ENCODE peak calls at places on chromosomes 11 and 22, in ten cellular contexts. One of them, this sample, is unnamed.
A peak's percentile ranks its signal among the peaks of the same experiment; 100 is the strongest.

GRCh38 chr11:43983221-43983795 is 40.9 kb downstream of the C11orf96 start:
- DNase-seq in stimulated activated CD8-positive, alpha-beta memory T cell treated with anti-CD3 and anti-CD28 coated beads, Interleukin-7, amount 100 ng/mL, for 1 hour: no peak
- DNase-seq in activated naive CD8-positive, alpha-beta T cell treated with anti-CD3 and anti-CD28 coated beads, Interleukin-2, amount 50 U/mL, for 24 hours: no peak
- DNase-seq in NCI-H1092: no peak
- DNase-seq in GM18507: no peak
- DNase-seq in T-cell: no peak
- DNase-seq in HL-60: no peak
- DNase-seq in anterior cingulate cortex: no peak
- DNase-seq in cardiac muscle cell: no peak
- DNase-seq in dermis blood vessel endothelial cell: no peak
- DNase-seq in this sample: no peak

GRCh38 chr22:23163665-23164064 is 16.6 kb upstream of the BCR start:
- DNase-seq in stimulated activated CD8-positive, alpha-beta memory T cell treated with anti-CD3 and anti-CD28 coated beads, Interleukin-7, amount 100 ng/mL, for 1 hour: no peak
- DNase-seq in activated naive CD8-positive, alpha-beta T cell treated with anti-CD3 and anti-CD28 coated beads, Interleukin-2, amount 50 U/mL, for 24 hours: no peak
- DNase-seq in NCI-H1092: peak; percentile 69
- DNase-seq in GM18507: no peak
- DNase-seq in T-cell: no peak
- DNase-seq in HL-60: no peak
- DNase-seq in anterior cingulate cortex: peak; percentile 71
- DNase-seq in cardiac muscle cell: no peak
- DNase-seq in dermis blood vessel endothelial cell: no peak
- DNase-seq in this sample: no peak

GRCh38 chr22:19035474-19036228 is 86.6 kb downstream of the DGCR2 start:
- DNase-seq in stimulated activated CD8-positive, alpha-beta memory T cell treated with anti-CD3 and anti-CD28 coated beads, Interleukin-7, amount 100 ng/mL, for 1 hour: no peak
- DNase-seq in activated naive CD8-positive, alpha-beta T cell treated with anti-CD3 and anti-CD28 coated beads, Interleukin-2, amount 50 U/mL, for 24 hours: no peak
- DNase-seq in NCI-H1092: no peak
- DNase-seq in GM18507: no peak
- DNase-seq in T-cell: no peak
- DNase-seq in HL-60: no peak
- DNase-seq in anterior cingulate cortex: no peak
- DNase-seq in cardiac muscle cell: peak; percentile 63
- DNase-seq in dermis blood vessel endothelial cell: peak; percentile 17
- DNase-seq in this sample: no peak

GRCh38 chr11:114179234-114179941 is 116.8 kb upstream of the NNMT start:
- DNase-seq in stimulated activated CD8-positive, alpha-beta memory T cell treated with anti-CD3 and anti-CD28 coated beads, Interleukin-7, amount 100 ng/mL, for 1 hour: no peak
- DNase-seq in activated naive CD8-positive, alpha-beta T cell treated with anti-CD3 and anti-CD28 coated beads, Interleukin-2, amount 50 U/mL, for 24 hours: no peak
- DNase-seq in NCI-H1092: peak; percentile 41
- DNase-seq in GM18507: no peak
- DNase-seq in T-cell: no peak
- DNase-seq in HL-60: no peak
- DNase-seq in anterior cingulate cortex: peak; percentile 73
- DNase-seq in cardiac muscle cell: peak; percentile 24
- DNase-seq in dermis blood vessel endothelial cell: peak; percentile 94
- DNase-seq in this sample: no peak

GRCh38 chr11:23778971-23779370 is 717.9 kb upstream of the LUZP2 start:
- DNase-seq in stimulated activated CD8-positive, alpha-beta memory T cell treated with anti-CD3 and anti-CD28 coated beads, Interleukin-7, amount 100 ng/mL, for 1 hour: no peak
- DNase-seq in activated naive CD8-positive, alpha-beta T cell treated with anti-CD3 and anti-CD28 coated beads, Interleukin-2, amount 50 U/mL, for 24 hours: no peak
- DNase-seq in NCI-H1092: no peak
- DNase-seq in GM18507: no peak
- DNase-seq in T-cell: no peak
- DNase-seq in HL-60: no peak
- DNase-seq in anterior cingulate cortex: no peak
- DNase-seq in cardiac muscle cell: no peak
- DNase-seq in dermis blood vessel endothelial cell: no peak
- DNase-seq in this sample: no peak

GRCh38 chr11:7577226-7577882 is 63.6 kb downstream of the PPFIBP2 start:
- DNase-seq in stimulated activated CD8-positive, alpha-beta memory T cell treated with anti-CD3 and anti-CD28 coated beads, Interleukin-7, amount 100 ng/mL, for 1 hour: no peak
- DNase-seq in activated naive CD8-positive, alpha-beta T cell treated with anti-CD3 and anti-CD28 coated beads, Interleukin-2, amount 50 U/mL, for 24 hours: no peak
- DNase-seq in NCI-H1092: no peak
- DNase-seq in GM18507: no peak
- DNase-seq in T-cell: no peak
- DNase-seq in HL-60: no peak
- DNase-seq in anterior cingulate cortex: peak; percentile 24
- DNase-seq in cardiac muscle cell: no peak
- DNase-seq in dermis blood vessel endothelial cell: no peak
- DNase-seq in this sample: no peak

GRCh38 chr11:607020-607780 is 8.6 kb downstream of the IRF7 start:
- DNase-seq in stimulated activated CD8-positive, alpha-beta memory T cell treated with anti-CD3 and anti-CD28 coated beads, Interleukin-7, amount 100 ng/mL, for 1 hour: no peak
- DNase-seq in activated naive CD8-positive, alpha-beta T cell treated with anti-CD3 and anti-CD28 coated beads, Interleukin-2, amount 50 U/mL, for 24 hours: no peak
- DNase-seq in NCI-H1092: no peak
- DNase-seq in GM18507: no peak
- DNase-seq in T-cell: no peak
- DNase-seq in HL-60: no peak
- DNase-seq in anterior cingulate cortex: no peak
- DNase-seq in cardiac muscle cell: no peak
- DNase-seq in dermis blood vessel endothelial cell: no peak
- DNase-seq in this sample: no peak

GRCh38 chr11:78689558-78690153 is 115.0 kb upstream of the NARS2 start:
- DNase-seq in stimulated activated CD8-positive, alpha-beta memory T cell treated with anti-CD3 and anti-CD28 coated beads, Interleukin-7, amount 100 ng/mL, for 1 hour: no peak
- DNase-seq in activated naive CD8-positive, alpha-beta T cell treated with anti-CD3 and anti-CD28 coated beads, Interleukin-2, amount 50 U/mL, for 24 hours: no peak
- DNase-seq in NCI-H1092: no peak
- DNase-seq in GM18507: no peak
- DNase-seq in T-cell: no peak
- DNase-seq in HL-60: no peak
- DNase-seq in anterior cingulate cortex: no peak
- DNase-seq in cardiac muscle cell: no peak
- DNase-seq in dermis blood vessel endothelial cell: no peak
- DNase-seq in this sample: no peak

GRCh38 chr11:73680687-73681086 is 34.3 kb downstream of the PLEKHB1 start:
- DNase-seq in stimulated activated CD8-positive, alpha-beta memory T cell treated with anti-CD3 and anti-CD28 coated beads, Interleukin-7, amount 100 ng/mL, for 1 hour: no peak
- DNase-seq in activated naive CD8-positive, alpha-beta T cell treated with anti-CD3 and anti-CD28 coated beads, Interleukin-2, amount 50 U/mL, for 24 hours: no peak
- DNase-seq in NCI-H1092: no peak
- DNase-seq in GM18507: no peak
- DNase-seq in T-cell: no peak
- DNase-seq in HL-60: no peak
- DNase-seq in anterior cingulate cortex: no peak
- DNase-seq in cardiac muscle cell: no peak
- DNase-seq in dermis blood vessel endothelial cell: no peak
- DNase-seq in this sample: no peak

GRCh38 chr22:19793656-19794310 is 33.2 kb downstream of the TBX1 start:
- DNase-seq in stimulated activated CD8-positive, alpha-beta memory T cell treated with anti-CD3 and anti-CD28 coated beads, Interleukin-7, amount 100 ng/mL, for 1 hour: no peak
- DNase-seq in activated naive CD8-positive, alpha-beta T cell treated with anti-CD3 and anti-CD28 coated beads, Interleukin-2, amount 50 U/mL, for 24 hours: no peak
- DNase-seq in NCI-H1092: no peak
- DNase-seq in GM18507: no peak
- DNase-seq in T-cell: no peak
- DNase-seq in HL-60: no peak
- DNase-seq in anterior cingulate cortex: no peak
- DNase-seq in cardiac muscle cell: no peak
- DNase-seq in dermis blood vessel endothelial cell: no peak
- DNase-seq in this sample: no peak

GRCh38 chr22:30204742-30205111 is 41.8 kb downstream of the LIF start:
- DNase-seq in stimulated activated CD8-positive, alpha-beta memory T cell treated with anti-CD3 and anti-CD28 coated beads, Interleukin-7, amount 100 ng/mL, for 1 hour: no peak
- DNase-seq in activated naive CD8-positive, alpha-beta T cell treated with anti-CD3 and anti-CD28 coated beads, Interleukin-2, amount 50 U/mL, for 24 hours: no peak
- DNase-seq in NCI-H1092: no peak
- DNase-seq in GM18507: no peak
- DNase-seq in T-cell: no peak
- DNase-seq in HL-60: no peak
- DNase-seq in anterior cingulate cortex: no peak
- DNase-seq in cardiac muscle cell: no peak
- DNase-seq in dermis blood vessel endothelial cell: no peak
- DNase-seq in this sample: no peak

GRCh38 chr22:41620646-41621098 is at the start of gene DESI1:
- DNase-seq in stimulated activated CD8-positive, alpha-beta memory T cell treated with anti-CD3 and anti-CD28 coated beads, Interleukin-7, amount 100 ng/mL, for 1 hour: peak; percentile 5
- DNase-seq in activated naive CD8-positive, alpha-beta T cell treated with anti-CD3 and anti-CD28 coated beads, Interleukin-2, amount 50 U/mL, for 24 hours: no peak
- DNase-seq in NCI-H1092: no peak
- DNase-seq in GM18507: no peak
- DNase-seq in T-cell: peak; percentile 7
- DNase-seq in HL-60: no peak
- DNase-seq in anterior cingulate cortex: no peak
- DNase-seq in cardiac muscle cell: no peak
- DNase-seq in dermis blood vessel endothelial cell: peak; percentile 44
- DNase-seq in this sample: no peak

GRCh38 chr11:15157181-15157580 is 42.5 kb downstream of the INSC start:
- DNase-seq in stimulated activated CD8-positive, alpha-beta memory T cell treated with anti-CD3 and anti-CD28 coated beads, Interleukin-7, amount 100 ng/mL, for 1 hour: no peak
- DNase-seq in activated naive CD8-positive, alpha-beta T cell treated with anti-CD3 and anti-CD28 coated beads, Interleukin-2, amount 50 U/mL, for 24 hours: no peak
- DNase-seq in NCI-H1092: no peak
- DNase-seq in GM18507: no peak
- DNase-seq in T-cell: no peak
- DNase-seq in HL-60: no peak
- DNase-seq in anterior cingulate cortex: no peak
- DNase-seq in cardiac muscle cell: no peak
- DNase-seq in dermis blood vessel endothelial cell: no peak
- DNase-seq in this sample: no peak

GRCh38 chr11:35214181-35214770 is 75.3 kb downstream of the CD44 start:
- DNase-seq in stimulated activated CD8-positive, alpha-beta memory T cell treated with anti-CD3 and anti-CD28 coated beads, Interleukin-7, amount 100 ng/mL, for 1 hour: no peak
- DNase-seq in activated naive CD8-positive, alpha-beta T cell treated with anti-CD3 and anti-CD28 coated beads, Interleukin-2, amount 50 U/mL, for 24 hours: no peak
- DNase-seq in NCI-H1092: no peak
- DNase-seq in GM18507: no peak
- DNase-seq in T-cell: no peak
- DNase-seq in HL-60: no peak
- DNase-seq in anterior cingulate cortex: no peak
- DNase-seq in cardiac muscle cell: no peak
- DNase-seq in dermis blood vessel endothelial cell: peak; percentile 1
- DNase-seq in this sample: no peak

GRCh38 chr11:96388891-96389603 is 665 bp downstream of the CCDC82 start:
- DNase-seq in stimulated activated CD8-positive, alpha-beta memory T cell treated with anti-CD3 and anti-CD28 coated beads, Interleukin-7, amount 100 ng/mL, for 1 hour: no peak
- DNase-seq in activated naive CD8-positive, alpha-beta T cell treated with anti-CD3 and anti-CD28 coated beads, Interleukin-2, amount 50 U/mL, for 24 hours: no peak
- DNase-seq in NCI-H1092: peak; percentile 76
- DNase-seq in GM18507: no peak
- DNase-seq in T-cell: no peak
- DNase-seq in HL-60: no peak
- DNase-seq in anterior cingulate cortex: peak; percentile 52
- DNase-seq in cardiac muscle cell: peak; percentile 83
- DNase-seq in dermis blood vessel endothelial cell: peak; percentile 63
- DNase-seq in this sample: no peak

GRCh38 chr11:9752091-9752490 is 88.2 kb downstream of the SWAP70 start:
- DNase-seq in stimulated activated CD8-positive, alpha-beta memory T cell treated with anti-CD3 and anti-CD28 coated beads, Interleukin-7, amount 100 ng/mL, for 1 hour: no peak
- DNase-seq in activated naive CD8-positive, alpha-beta T cell treated with anti-CD3 and anti-CD28 coated beads, Interleukin-2, amount 50 U/mL, for 24 hours: no peak
- DNase-seq in NCI-H1092: no peak
- DNase-seq in GM18507: no peak
- DNase-seq in T-cell: no peak
- DNase-seq in HL-60: no peak
- DNase-seq in anterior cingulate cortex: no peak
- DNase-seq in cardiac muscle cell: no peak
- DNase-seq in dermis blood vessel endothelial cell: no peak
- DNase-seq in this sample: no peak

GRCh38 chr22:30211124-30211820 is 35.3 kb downstream of the LIF start:
- DNase-seq in stimulated activated CD8-positive, alpha-beta memory T cell treated with anti-CD3 and anti-CD28 coated beads, Interleukin-7, amount 100 ng/mL, for 1 hour: no peak
- DNase-seq in activated naive CD8-positive, alpha-beta T cell treated with anti-CD3 and anti-CD28 coated beads, Interleukin-2, amount 50 U/mL, for 24 hours: no peak
- DNase-seq in NCI-H1092: no peak
- DNase-seq in GM18507: no peak
- DNase-seq in T-cell: no peak
- DNase-seq in HL-60: no peak
- DNase-seq in anterior cingulate cortex: no peak
- DNase-seq in cardiac muscle cell: no peak
- DNase-seq in dermis blood vessel endothelial cell: no peak
- DNase-seq in this sample: no peak

GRCh38 chr11:12070446-12071267 is 39.7 kb upstream of the MICAL2 start:
- DNase-seq in stimulated activated CD8-positive, alpha-beta memory T cell treated with anti-CD3 and anti-CD28 coated beads, Interleukin-7, amount 100 ng/mL, for 1 hour: no peak
- DNase-seq in activated naive CD8-positive, alpha-beta T cell treated with anti-CD3 and anti-CD28 coated beads, Interleukin-2, amount 50 U/mL, for 24 hours: no peak
- DNase-seq in NCI-H1092: no peak
- DNase-seq in GM18507: no peak
- DNase-seq in T-cell: no peak
- DNase-seq in HL-60: no peak
- DNase-seq in anterior cingulate cortex: no peak
- DNase-seq in cardiac muscle cell: no peak
- DNase-seq in dermis blood vessel endothelial cell: no peak
- DNase-seq in this sample: no peak

GRCh38 chr22:39223091-39223710 is 21.6 kb downstream of the PDGFB start:
- DNase-seq in stimulated activated CD8-positive, alpha-beta memory T cell treated with anti-CD3 and anti-CD28 coated beads, Interleukin-7, amount 100 ng/mL, for 1 hour: no peak
- DNase-seq in activated naive CD8-positive, alpha-beta T cell treated with anti-CD3 and anti-CD28 coated beads, Interleukin-2, amount 50 U/mL, for 24 hours: no peak
- DNase-seq in NCI-H1092: no peak
- DNase-seq in GM18507: no peak
- DNase-seq in T-cell: no peak
- DNase-seq in HL-60: no peak
- DNase-seq in anterior cingulate cortex: no peak
- DNase-seq in cardiac muscle cell: no peak
- DNase-seq in dermis blood vessel endothelial cell: no peak
- DNase-seq in this sample: no peak

GRCh38 chr22:42881982-42882656 is 25.0 kb upstream of the ARFGAP3 start:
- DNase-seq in stimulated activated CD8-positive, alpha-beta memory T cell treated with anti-CD3 and anti-CD28 coated beads, Interleukin-7, amount 100 ng/mL, for 1 hour: no peak
- DNase-seq in activated naive CD8-positive, alpha-beta T cell treated with anti-CD3 and anti-CD28 coated beads, Interleukin-2, amount 50 U/mL, for 24 hours: no peak
- DNase-seq in NCI-H1092: no peak
- DNase-seq in GM18507: no peak
- DNase-seq in T-cell: no peak
- DNase-seq in HL-60: no peak
- DNase-seq in anterior cingulate cortex: no peak
- DNase-seq in cardiac muscle cell: no peak
- DNase-seq in dermis blood vessel endothelial cell: no peak
- DNase-seq in this sample: no peak

GRCh38 chr11:129346916-129347315 is 28.7 kb upstream of the BARX2 start:
- DNase-seq in stimulated activated CD8-positive, alpha-beta memory T cell treated with anti-CD3 and anti-CD28 coated beads, Interleukin-7, amount 100 ng/mL, for 1 hour: no peak
- DNase-seq in activated naive CD8-positive, alpha-beta T cell treated with anti-CD3 and anti-CD28 coated beads, Interleukin-2, amount 50 U/mL, for 24 hours: no peak
- DNase-seq in NCI-H1092: no peak
- DNase-seq in GM18507: no peak
- DNase-seq in T-cell: no peak
- DNase-seq in HL-60: no peak
- DNase-seq in anterior cingulate cortex: no peak
- DNase-seq in cardiac muscle cell: no peak
- DNase-seq in dermis blood vessel endothelial cell: no peak
- DNase-seq in this sample: no peak

GRCh38 chr22:49209452-49210195 is 618.0 kb downstream of the BRD1 start:
- DNase-seq in stimulated activated CD8-positive, alpha-beta memory T cell treated with anti-CD3 and anti-CD28 coated beads, Interleukin-7, amount 100 ng/mL, for 1 hour: no peak
- DNase-seq in activated naive CD8-positive, alpha-beta T cell treated with anti-CD3 and anti-CD28 coated beads, Interleukin-2, amount 50 U/mL, for 24 hours: no peak
- DNase-seq in NCI-H1092: peak; percentile 61
- DNase-seq in GM18507: no peak
- DNase-seq in T-cell: no peak
- DNase-seq in HL-60: no peak
- DNase-seq in anterior cingulate cortex: peak; percentile 54
- DNase-seq in cardiac muscle cell: no peak
- DNase-seq in dermis blood vessel endothelial cell: no peak
- DNase-seq in this sample: peak; percentile 1

GRCh38 chr22:46196268-46196667 is 45.9 kb downstream of the PPARA start:
- DNase-seq in stimulated activated CD8-positive, alpha-beta memory T cell treated with anti-CD3 and anti-CD28 coated beads, Interleukin-7, amount 100 ng/mL, for 1 hour: no peak
- DNase-seq in activated naive CD8-positive, alpha-beta T cell treated with anti-CD3 and anti-CD28 coated beads, Interleukin-2, amount 50 U/mL, for 24 hours: no peak
- DNase-seq in NCI-H1092: no peak
- DNase-seq in GM18507: no peak
- DNase-seq in T-cell: no peak
- DNase-seq in HL-60: no peak
- DNase-seq in anterior cingulate cortex: peak; percentile 26
- DNase-seq in cardiac muscle cell: no peak
- DNase-seq in dermis blood vessel endothelial cell: no peak
- DNase-seq in this sample: no peak

GRCh38 chr22:41557401-41558240 is 3.2 kb upstream of the CSDC2 start:
- DNase-seq in stimulated activated CD8-positive, alpha-beta memory T cell treated with anti-CD3 and anti-CD28 coated beads, Interleukin-7, amount 100 ng/mL, for 1 hour: no peak
- DNase-seq in activated naive CD8-positive, alpha-beta T cell treated with anti-CD3 and anti-CD28 coated beads, Interleukin-2, amount 50 U/mL, for 24 hours: no peak
- DNase-seq in NCI-H1092: peak; percentile 69
- DNase-seq in GM18507: no peak
- DNase-seq in T-cell: no peak
- DNase-seq in HL-60: no peak
- DNase-seq in anterior cingulate cortex: peak; percentile 74
- DNase-seq in cardiac muscle cell: no peak
- DNase-seq in dermis blood vessel endothelial cell: peak; percentile 69
- DNase-seq in this sample: no peak

GRCh38 chr22:19769393-19769715 is 8.8 kb downstream of the TBX1 start:
- DNase-seq in stimulated activated CD8-positive, alpha-beta memory T cell treated with anti-CD3 and anti-CD28 coated beads, Interleukin-7, amount 100 ng/mL, for 1 hour: no peak
- DNase-seq in activated naive CD8-positive, alpha-beta T cell treated with anti-CD3 and anti-CD28 coated beads, Interleukin-2, amount 50 U/mL, for 24 hours: no peak
- DNase-seq in NCI-H1092: no peak
- DNase-seq in GM18507: no peak
- DNase-seq in T-cell: no peak
- DNase-seq in HL-60: no peak
- DNase-seq in anterior cingulate cortex: no peak
- DNase-seq in cardiac muscle cell: no peak
- DNase-seq in dermis blood vessel endothelial cell: no peak
- DNase-seq in this sample: no peak

GRCh38 chr22:42363851-42364250 is 68.4 kb downstream of the NFAM1 start:
- DNase-seq in stimulated activated CD8-positive, alpha-beta memory T cell treated with anti-CD3 and anti-CD28 coated beads, Interleukin-7, amount 100 ng/mL, for 1 hour: no peak
- DNase-seq in activated naive CD8-positive, alpha-beta T cell treated with anti-CD3 and anti-CD28 coated beads, Interleukin-2, amount 50 U/mL, for 24 hours: no peak
- DNase-seq in NCI-H1092: no peak
- DNase-seq in GM18507: no peak
- DNase-seq in T-cell: no peak
- DNase-seq in HL-60: no peak
- DNase-seq in anterior cingulate cortex: no peak
- DNase-seq in cardiac muscle cell: no peak
- DNase-seq in dermis blood vessel endothelial cell: no peak
- DNase-seq in this sample: no peak

GRCh38 chr22:23786752-23787599 is at the start of gene SMARCB1:
- DNase-seq in stimulated activated CD8-positive, alpha-beta memory T cell treated with anti-CD3 and anti-CD28 coated beads, Interleukin-7, amount 100 ng/mL, for 1 hour: peak; percentile 89
- DNase-seq in activated naive CD8-positive, alpha-beta T cell treated with anti-CD3 and anti-CD28 coated beads, Interleukin-2, amount 50 U/mL, for 24 hours: peak; percentile 91
- DNase-seq in NCI-H1092: peak; percentile 81
- DNase-seq in GM18507: peak; percentile 89
- DNase-seq in T-cell: peak; percentile 82
- DNase-seq in HL-60: peak; percentile 70
- DNase-seq in anterior cingulate cortex: peak; percentile 89
- DNase-seq in cardiac muscle cell: peak; percentile 97
- DNase-seq in dermis blood vessel endothelial cell: peak; percentile 92
- DNase-seq in this sample: peak; percentile 90

GRCh38 chr11:17767301-17767885 is 32.8 kb downstream of the KCNC1 start:
- DNase-seq in stimulated activated CD8-positive, alpha-beta memory T cell treated with anti-CD3 and anti-CD28 coated beads, Interleukin-7, amount 100 ng/mL, for 1 hour: no peak
- DNase-seq in activated naive CD8-positive, alpha-beta T cell treated with anti-CD3 and anti-CD28 coated beads, Interleukin-2, amount 50 U/mL, for 24 hours: no peak
- DNase-seq in NCI-H1092: no peak
- DNase-seq in GM18507: no peak
- DNase-seq in T-cell: no peak
- DNase-seq in HL-60: no peak
- DNase-seq in anterior cingulate cortex: no peak
- DNase-seq in cardiac muscle cell: no peak
- DNase-seq in dermis blood vessel endothelial cell: no peak
- DNase-seq in this sample: no peak